ENCODE peak calls at places on chromosomes 1 and 21, in four cellular contexts. T is brain microvascular endothelial cell, W is astrocyte of the cerebellum, X is thoracic aorta. H is an unnamed sample.
A peak's percentile ranks its signal among the peaks of the same experiment; 100 is the strongest.

GRCh38 chr1:62438163-62438562 is 1.3 kb downstream of the USP1 start:
- DNase-seq in X (no peak), W (no peak), T (no peak), H (no peak)

GRCh38 chr1:153646672-153647374 is 11.7 kb upstream of the SNAPIN start:
- DNase-seq in W (no peak), T (no peak), X (no peak), H (no peak)

GRCh38 chr1:205992218-205992882 is 10.8 kb downstream of the RAB7B start:
- DNase-seq in X (no peak), T (no peak), W (no peak), H (no peak)

GRCh38 chr1:47469910-47470309 is 32.1 kb downstream of the FOXD2 start:
- DNase-seq in T (no peak), X (no peak), W (no peak), H (no peak)

GRCh38 chr1:22176258-22176657 is 33.4 kb upstream of the WNT4 start:
- DNase-seq in X (no peak), W (no peak), T (no peak), H (no peak)

GRCh38 chr1:201885531-201886075 is 3.1 kb upstream of the SHISA4 start:
- DNase-seq in T (no peak), X (no peak), W (no peak), H (no peak)

GRCh38 chr1:236123563-236123962 is 18.8 kb upstream of the GPR137B start:
- DNase-seq in W (no peak), X (no peak), T (no peak), H (no peak)

GRCh38 chr1:203215573-203215972 is 13.9 kb downstream of the CHIT1 start:
- DNase-seq in X (no peak), W (no peak), T (no peak), H (no peak)

GRCh38 chr1:111628153-111628552 is 8.6 kb downstream of the RAP1A start:
- DNase-seq in T (no peak), W (peak; percentile 16), X (no peak), H (no peak)

GRCh38 chr1:40182956-40183710 is 21.9 kb downstream of the RLF start:
- DNase-seq in T (peak; percentile 28), W (peak; percentile 9), X (no peak), H (no peak)

GRCh38 chr21:16742116-16742515 is 770.7 kb upstream of the CXADR start:
- DNase-seq in T (no peak), W (peak; percentile 65), X (no peak), H (no peak)

GRCh38 chr1:15876357-15876756 is 28.9 kb downstream of the SPEN start:
- DNase-seq in W (no peak), T (peak; percentile 12), X (no peak), H (no peak)

GRCh38 chr1:185244015-185244747 is 72.9 kb downstream of the IVNS1ABP start:
- DNase-seq in T (peak; percentile 93), X (no peak), W (peak; percentile 29), H (no peak)

GRCh38 chr21:45579383-45580180 is 37.3 kb upstream of the SLC19A1 start:
- DNase-seq in W (no peak), T (no peak), X (no peak), H (peak; percentile 47)

GRCh38 chr1:205543351-205544305 is 39.2 kb downstream of the CDK18 start:
- DNase-seq in W (peak; percentile 63), T (peak; percentile 76), X (peak; percentile 76), H (peak; percentile 94)

GRCh38 chr1:94737124-94737998 is 82.8 kb upstream of the SLC44A3 start:
- DNase-seq in X (no peak), T (no peak), W (no peak), H (no peak)

GRCh38 chr1:39977202-39977601 is 22.3 kb downstream of the MFSD2A start:
- DNase-seq in X (no peak), W (no peak), T (peak; percentile 11), H (no peak)

GRCh38 chr1:77983997-77984355 is 5.1 kb upstream of the FUBP1 start:
- DNase-seq in T (no peak), X (no peak), W (no peak), H (no peak)

GRCh38 chr1:207847116-207847515 is 63.8 kb downstream of the CD34 start:
- DNase-seq in T (peak; percentile 58), X (no peak), W (peak; percentile 39), H (no peak)

GRCh38 chr1:54335396-54336056 is 70.7 kb downstream of the SSBP3 start:
- DNase-seq in T (peak; percentile 83), W (peak; percentile 67), X (peak; percentile 40), H (no peak)

GRCh38 chr1:200226969-200227303 is 182.9 kb downstream of the ZNF281 start:
- DNase-seq in W (no peak), X (no peak), T (no peak), H (no peak)

GRCh38 chr21:46599251-46599572 is 5.7 kb downstream of the S100B start:
- DNase-seq in T (peak; percentile 91), X (no peak), W (peak; percentile 74), H (no peak)

GRCh38 chr1:20496241-20496661 is 10.2 kb upstream of the CAMK2N1 start:
- DNase-seq in W (peak; percentile 48), X (no peak), T (peak; percentile 64), H (no peak)

DNA sequence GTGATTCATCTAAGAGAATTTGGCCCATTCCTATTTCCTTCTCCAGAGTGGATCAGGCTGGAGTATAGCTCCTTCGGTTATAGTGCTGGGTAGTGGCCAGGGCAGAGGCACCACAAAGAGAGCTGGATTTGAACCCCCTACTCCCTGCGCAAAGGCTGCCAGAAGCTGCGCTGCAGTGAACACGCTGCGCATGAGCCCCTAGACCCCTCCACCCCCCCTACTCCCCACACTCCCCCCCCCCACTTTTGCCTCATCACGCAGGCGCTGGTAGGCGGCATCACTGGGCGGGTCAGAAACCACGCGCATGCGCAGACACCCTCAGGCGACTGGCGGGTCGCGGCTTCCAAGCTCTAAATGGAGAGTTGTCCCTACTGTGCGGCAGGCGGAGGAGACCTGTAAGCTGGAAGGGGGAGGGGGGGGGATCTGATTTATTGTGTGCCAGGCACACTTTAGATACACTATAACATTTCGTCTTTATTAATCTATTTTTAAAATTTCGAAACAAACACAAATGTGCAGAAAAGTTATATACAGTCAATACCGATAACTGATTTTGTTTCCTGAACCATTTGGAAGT is 38.7 kb upstream of the HMGN1 start:
- DNase-seq in X (peak; percentile 60), W (peak; percentile 64), T (peak; percentile 77), H (peak; percentile 78)
- H3K4me3 ChIP-seq in X (peak overlapping the region; percentile 78), W (peak overlapping the region; percentile 42), T (peak overlapping the region; percentile 58), H (peak overlapping the region; percentile 28)

GRCh38 chr1:106843505-106843904 is 213.0 kb upstream of the PRMT6 start:
- DNase-seq in X (no peak), T (no peak), W (no peak), H (no peak)
- H3K4me3 ChIP-seq in X (no peak overlapping the region), T (no peak overlapping the region), W (no peak overlapping the region), H (no peak overlapping the region)

GRCh38 chr1:237444120-237444790 is 402.3 kb downstream of the RYR2 start:
- DNase-seq in X (no peak), T (no peak), W (no peak), H (no peak)
- H3K4me3 ChIP-seq in X (peak overlapping the region; percentile 25), T (no peak overlapping the region), W (no peak overlapping the region), H (no peak overlapping the region)

GRCh38 chr21:44353200-44353970 is at the start of gene TRPM2:
- DNase-seq in X (no peak), T (no peak), W (no peak), H (no peak)
- H3K4me3 ChIP-seq in X (peak within 1 kb of the TSS; percentile 57), T (no peak within 1 kb of the TSS), W (no peak within 1 kb of the TSS), H (peak within 1 kb of the TSS; percentile 20)

GRCh38 chr1:172970186-172970585 is 80.6 kb downstream of the TNFSF18 start:
- DNase-seq in T (no peak), X (no peak), W (no peak), H (no peak)
- H3K4me3 ChIP-seq in T (no peak overlapping the region), X (no peak overlapping the region), W (no peak overlapping the region), H (no peak overlapping the region)

GRCh38 chr1:18200918-18201317 is 93.3 kb downstream of the IGSF21 start:
- DNase-seq in X (no peak), W (no peak), T (no peak), H (no peak)

GRCh38 chr1:18198240-18198639 is 90.6 kb downstream of the IGSF21 start:
- DNase-seq in W (no peak), X (no peak), T (no peak), H (no peak)

GRCh38 chr1:18200136-18200717 is 92.6 kb downstream of the IGSF21 start:
- DNase-seq in T (no peak), W (no peak), X (no peak), H (no peak)

GRCh38 chr1:18197299-18197698 is 89.7 kb downstream of the IGSF21 start:
- DNase-seq in T (no peak), X (no peak), W (no peak), H (no peak)

GRCh38 chr1:18199462-18199861 is 91.9 kb downstream of the IGSF21 start:
- DNase-seq in X (no peak), W (no peak), T (no peak), H (no peak)
- H3K4me3 ChIP-seq in X (no peak overlapping the region), W (no peak overlapping the region), T (no peak overlapping the region), H (no peak overlapping the region)

GRCh38 chr21:24220466-24220865 is 1386.8 kb downstream of the MRPL39 start:
- DNase-seq in W (no peak), T (no peak), X (no peak), H (no peak)
- H3K4me3 ChIP-seq in W (no peak overlapping the region), T (no peak overlapping the region), X (no peak overlapping the region), H (no peak overlapping the region)

GRCh38 chr1:150508982-150509381 is 1.1 kb downstream of the ECM1 start:
- DNase-seq in T (no peak), X (no peak), W (no peak), H (no peak)
- H3K4me3 ChIP-seq in T (no peak overlapping the region), X (no peak overlapping the region), W (no peak overlapping the region), H (peak overlapping the region; percentile 2)

GRCh38 chr21:34606621-34607020 is 8.3 kb downstream of the RCAN1 start:
- DNase-seq in X (no peak), T (no peak), W (no peak), H (no peak)
- H3K4me3 ChIP-seq in X (no peak overlapping the region), T (no peak overlapping the region), W (no peak overlapping the region), H (no peak overlapping the region)